ENCODE peak calls at places on chromosomes 13 and 19, in four cellular contexts. E is HCT116, S is H9, I is suprapubic skin. J is an unnamed sample.

GRCh38 chr19:29671393-29672076 is 6.3 kb downstream of the PLEKHF1 start:
- DNase-seq in E (no peak), S (no peak), I (no peak), J (peak; percentile 39)

GRCh38 chr19:39167461-39168257 is 29.1 kb upstream of the NCCRP1 start:
- DNase-seq in S (no peak), I (no peak), E (no peak), J (no peak)

GRCh38 chr19:39759457-39760184 is 19.0 kb upstream of the LEUTX start:
- DNase-seq in I (no peak), E (no peak), S (no peak), J (no peak)

GRCh38 chr19:31173991-31174390 is 175.2 kb downstream of the TSHZ3 start:
- DNase-seq in E (no peak), I (no peak), S (peak; percentile 4), J (no peak)

GRCh38 chr19:48632692-48633147 is 4.5 kb downstream of the DBP start:
- DNase-seq in I (no peak), E (no peak), S (no peak), J (no peak)

GRCh38 chr19:53521373-53522202 is 16.4 kb upstream of the ZNF331 start:
- DNase-seq in E (no peak), S (no peak), I (no peak), J (no peak)

GRCh38 chr19:52600639-52601024 is 30.5 kb downstream of the ZNF701 start:
- DNase-seq in E (no peak), S (no peak), I (peak; percentile 81), J (no peak)

GRCh38 chr13:108662528-108662927 is 33.1 kb downstream of the MYO16 start:
- DNase-seq in E (no peak), S (no peak), I (no peak), J (no peak)

GRCh38 chr13:52779028-52779612 is 39.5 kb upstream of the CNMD start:
- DNase-seq in E (no peak), I (no peak), S (no peak), J (no peak)

GRCh38 chr19:35756373-35757230 is at the start of gene HSPB6:
- DNase-seq in I (no peak), E (no peak), S (peak; percentile 54), J (no peak)

GRCh38 chr13:79973533-79973963 is 367.4 kb downstream of the SPRY2 start:
- DNase-seq in S (no peak), I (no peak), E (no peak), J (no peak)

GRCh38 chr13:96511587-96511986 is 421.7 kb downstream of the HS6ST3 start:
- DNase-seq in S (no peak), I (no peak), E (no peak), J (no peak)

GRCh38 chr19:17973759-17974158 is 6.9 kb downstream of the KCNN1 start:
- DNase-seq in S (no peak), E (no peak), I (no peak), J (no peak)

GRCh38 chr13:93700115-93700514 is 473.5 kb downstream of the GPC6 start:
- DNase-seq in S (no peak), I (no peak), E (no peak), J (no peak)

GRCh38 chr13:76884571-76885202 is 1.5 kb downstream of the KCTD12 start:
- DNase-seq in I (no peak), S (no peak), E (no peak), J (no peak)

GRCh38 chr13:61410669-61411297 is 4.9 kb downstream of the PCDH20 start:
- DNase-seq in S (no peak), I (no peak), E (peak; percentile 2), J (no peak)

GRCh38 chr13:107459430-107459829 is 755.9 kb downstream of the LIG4 start:
- DNase-seq in I (no peak), S (no peak), E (no peak), J (no peak)

GRCh38 chr19:6092329-6093286 is 17.7 kb downstream of the RFX2 start:
- DNase-seq in E (peak; percentile 48), S (peak; percentile 76), I (peak; percentile 93), J (peak; percentile 52)

GRCh38 chr19:45128109-45128508 is 32.7 kb downstream of the NKPD1 start:
- DNase-seq in I (no peak), S (no peak), E (no peak), J (no peak)

GRCh38 chr19:50204811-50205675 is 1.6 kb downstream of the MYH14 start:
- DNase-seq in E (peak; percentile 65), I (no peak), S (peak; percentile 96), J (no peak)

GRCh38 chr19:50203281-50204080 is at the start of gene MYH14:
- DNase-seq in S (peak; percentile 96), I (no peak), E (peak; percentile 86), J (peak; percentile 51)

GRCh38 chr19:50204081-50204428 is 633 bp downstream of the MYH14 start:
- DNase-seq in S (no peak), E (no peak), I (no peak), J (no peak)

GRCh38 chr19:50202399-50202798 is 1.0 kb upstream of the MYH14 start:
- DNase-seq in E (no peak), I (no peak), S (no peak), J (no peak)

GRCh38 chr19:50202962-50203280 is 501 bp upstream of the MYH14 start:
- DNase-seq in S (no peak), E (no peak), I (no peak), J (no peak)
- TF ChIP-seq CTCF in S (no peak), E (no peak), I (no peak), J (peak; percentile 6)

DNA sequence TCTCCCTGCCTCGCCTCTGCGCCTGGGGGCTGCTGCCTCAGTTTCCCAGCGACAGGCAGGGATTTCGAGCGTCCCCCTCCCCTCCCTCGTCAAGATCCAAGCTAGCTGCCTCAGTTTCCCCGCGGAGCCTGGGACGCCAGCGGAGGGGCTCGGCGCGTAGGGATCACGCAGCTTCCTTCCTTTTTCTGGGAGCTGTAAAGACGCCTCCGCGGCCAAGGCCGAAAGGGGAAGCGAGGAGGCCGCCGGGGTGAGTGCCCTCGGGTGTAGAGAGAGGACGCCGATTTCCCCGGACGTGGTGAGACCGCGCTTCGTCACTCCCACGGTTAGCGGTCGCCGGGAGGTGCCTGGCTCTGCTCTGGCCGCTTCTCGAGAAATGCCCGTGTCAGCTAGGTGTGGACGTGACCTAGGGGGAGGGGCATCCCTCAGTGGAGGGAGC is 722 bp upstream of the ICAM1 start:
- DNase-seq in E (no peak), S (peak; percentile 33), I (peak; percentile 92), J (no peak)
- TF ChIP-seq CTCF in E (no peak), S (no peak), I (no peak), J (no peak)

GRCh38 chr13:41061075-41061913 is at the start of gene WBP4:
- DNase-seq in I (peak; percentile 97), E (peak; percentile 94), S (peak; percentile 95), J (peak; percentile 77)
- TF ChIP-seq CTCF in I (no peak), E (no peak), S (no peak), J (no peak)

GRCh38 chr13:110137677-110138008 is 169.3 kb downstream of the COL4A1 start:
- DNase-seq in E (peak; percentile 35), S (no peak), I (no peak), J (no peak)
- TF ChIP-seq CTCF in E (peak; percentile 34), S (peak; percentile 38), I (no peak), J (no peak)

GRCh38 chr19:34733266-34733825 is 697 bp upstream of the ZNF181 start:
- DNase-seq in S (peak; percentile 72), I (no peak), E (no peak), J (peak; percentile 26)

GRCh38 chr19:34732548-34733255 is 1.3 kb upstream of the ZNF181 start:
- DNase-seq in S (no peak), E (no peak), I (no peak), J (no peak)

GRCh38 chr19:34731964-34732363 is 2.1 kb upstream of the ZNF181 start:
- DNase-seq in E (no peak), I (no peak), S (no peak), J (no peak)

GRCh38 chr19:34734601-34735103 is 609 bp downstream of the ZNF181 start:
- DNase-seq in S (no peak), I (no peak), E (no peak), J (no peak)

DNA sequence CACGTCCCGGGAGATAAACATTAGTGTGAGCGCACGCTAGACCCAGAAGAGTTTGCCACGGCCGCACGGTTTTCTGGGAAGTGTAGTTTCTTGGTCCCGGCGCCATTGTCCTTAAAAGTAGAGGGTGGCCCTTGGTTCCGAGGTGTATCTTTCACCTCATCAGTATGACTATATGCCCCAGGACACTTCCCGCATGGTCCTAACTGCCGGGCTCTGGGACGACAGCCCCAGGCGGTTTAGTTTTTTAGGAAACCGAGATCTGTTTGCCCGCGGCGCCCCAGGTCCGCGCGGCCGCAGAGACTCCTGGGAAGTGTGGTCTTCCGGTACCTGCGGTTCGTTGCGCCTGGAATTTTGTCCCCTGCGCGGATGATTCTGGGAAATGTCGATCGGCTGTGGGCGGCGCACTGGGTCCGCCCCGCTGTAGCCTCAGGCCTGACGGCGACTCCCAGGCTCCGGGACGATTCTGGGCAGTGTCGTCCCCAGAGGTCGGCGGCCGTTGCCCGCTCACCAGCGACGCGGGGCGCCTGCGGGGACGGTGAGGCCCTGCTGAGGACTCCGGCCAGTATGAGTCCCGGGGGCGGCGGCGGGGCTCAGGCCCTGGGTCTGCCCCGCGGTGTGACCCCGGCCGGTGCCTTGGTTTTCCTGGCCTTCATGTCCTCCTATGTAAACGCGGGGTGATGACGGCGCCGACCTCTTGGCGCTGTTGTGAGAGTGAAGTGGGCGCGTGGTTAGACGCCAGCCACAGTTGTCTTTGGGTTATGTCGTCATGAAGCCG is at the start of gene ZNF181:
- DNase-seq in I (peak; percentile 93), E (peak; percentile 82), S (peak; percentile 91), J (peak; percentile 66)
- TF ChIP-seq CTCF in I (no peak), E (no peak), S (no peak), J (no peak)

GRCh38 chr19:8252922-8253589 is 43.9 kb downstream of the CERS4 start:
- DNase-seq in E (peak; percentile 51), S (peak; percentile 88), I (peak; percentile 90), J (peak; percentile 36)
- TF ChIP-seq CTCF in E (peak; percentile 99), S (peak; percentile 99), I (peak; percentile 86), J (peak; percentile 88)

J was measured in thoracic aorta.